ENCODE peak calls at places on chromosomes 2 and 18, in four cellular contexts. B is transverse colon, A is breast epithelium, L is endothelial cell of umbilical vein. D is an unnamed sample.
A peak's percentile ranks its signal among the peaks of the same experiment; 100 is the strongest.

GRCh38 chr2:443754-444153 is 155.9 kb upstream of the ALKAL2 start:
- DNase-seq in A (no peak), L (no peak), B (no peak), D (no peak)

GRCh38 chr2:40668435-40668834 is 216.5 kb upstream of the SLC8A1 start:
- DNase-seq in B (no peak), L (no peak), A (no peak), D (no peak)

GRCh38 chr2:213227458-213227857 is 56.8 kb upstream of the SPAG16 start:
- DNase-seq in A (no peak), B (no peak), L (no peak), D (no peak)

GRCh38 chr2:23622966-23623665 is 238.1 kb downstream of the KLHL29 start:
- DNase-seq in A (no peak), L (no peak), B (no peak), D (no peak)

GRCh38 chr2:147449323-147450080 is 395.3 kb upstream of the ACVR2A start:
- DNase-seq in L (no peak), A (no peak), B (no peak), D (no peak)

GRCh38 chr2:46899053-46899452 is 16.6 kb downstream of the MCFD2 start:
- DNase-seq in L (no peak), B (no peak), A (no peak), D (no peak)

GRCh38 chr18:55415258-55415871 is 172.6 kb downstream of the TCF4 start:
- DNase-seq in L (peak; percentile 90), B (peak; percentile 82), A (peak; percentile 61), D (peak; percentile 82)

GRCh38 chr2:149906871-149907270 is 319.3 kb upstream of the MMADHC start:
- DNase-seq in L (no peak), B (no peak), A (no peak), D (no peak)

GRCh38 chr2:48452108-48452507 is 77.8 kb upstream of the STON1 start:
- DNase-seq in A (no peak), L (no peak), B (no peak), D (no peak)

GRCh38 chr2:232894251-232894650 is 24.2 kb downstream of the SNORC start:
- DNase-seq in A (no peak), B (no peak), L (no peak), D (no peak)

GRCh38 chr2:47064076-47064475 is 91.0 kb downstream of the STPG4 start:
- DNase-seq in A (no peak), L (no peak), B (no peak), D (no peak)

GRCh38 chr2:172986040-172986439 is 89.6 kb upstream of the MAP3K20 start:
- DNase-seq in B (no peak), L (peak; percentile 61), A (no peak), D (no peak)

GRCh38 chr2:172991036-172991435 is 84.6 kb upstream of the MAP3K20 start:
- DNase-seq in B (no peak), L (peak; percentile 31), A (no peak), D (no peak)

GRCh38 chr2:172988728-172989127 is 86.9 kb upstream of the MAP3K20 start:
- DNase-seq in A (no peak), B (no peak), L (no peak), D (no peak)

DNA sequence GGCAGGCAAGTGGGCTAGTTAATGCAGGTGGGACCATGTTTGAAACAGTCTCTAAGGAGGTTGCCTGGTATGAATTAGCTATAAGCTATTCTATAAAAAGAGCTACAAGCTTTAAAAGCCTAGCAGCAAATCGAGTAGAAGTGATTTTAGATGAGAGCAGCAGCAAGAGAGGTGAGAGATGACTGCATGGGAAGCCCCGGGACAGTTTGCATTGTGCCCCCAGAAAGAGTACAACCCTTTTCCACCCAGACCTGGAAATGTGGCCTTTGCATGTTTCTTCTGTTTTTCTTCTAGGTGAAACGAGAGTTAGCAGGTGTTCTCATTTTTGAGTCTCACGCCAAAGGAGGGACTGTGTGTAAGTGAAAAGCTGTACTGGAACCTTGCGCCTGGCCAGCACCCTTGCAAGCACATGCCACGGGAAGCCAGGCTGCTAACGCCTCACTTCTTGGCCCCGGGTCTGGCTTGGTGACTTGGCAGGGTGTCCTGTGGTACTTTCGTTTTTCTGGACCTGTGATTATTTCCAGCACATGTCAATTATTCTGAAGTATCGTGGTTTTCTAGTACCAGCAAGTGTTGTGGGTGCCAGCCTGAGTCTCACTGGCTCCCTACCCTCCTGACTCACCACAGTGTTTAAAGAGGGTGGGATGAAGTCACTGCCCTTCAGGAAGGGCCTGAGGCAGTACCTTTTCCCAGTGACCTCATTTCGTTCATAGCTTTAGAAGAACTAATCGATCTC is 90.3 kb upstream of the MAP3K20 start:
- DNase-seq in L (peak; percentile 58), B (no peak), A (no peak), D (no peak)
- H3K4me3 ChIP-seq in L (no peak overlapping the region), B (no peak overlapping the region), A (no peak overlapping the region), D (no peak overlapping the region)

GRCh38 chr18:79964330-79965118 is at the start of gene HSBP1L1:
- DNase-seq in L (peak; percentile 40), B (peak; percentile 84), A (peak; percentile 70), D (peak; percentile 56)
- TF ChIP-seq POLR2AphosphoS5 in L (no peak), B (no peak), A (peak; percentile 16), D (peak; percentile 15)

DNA sequence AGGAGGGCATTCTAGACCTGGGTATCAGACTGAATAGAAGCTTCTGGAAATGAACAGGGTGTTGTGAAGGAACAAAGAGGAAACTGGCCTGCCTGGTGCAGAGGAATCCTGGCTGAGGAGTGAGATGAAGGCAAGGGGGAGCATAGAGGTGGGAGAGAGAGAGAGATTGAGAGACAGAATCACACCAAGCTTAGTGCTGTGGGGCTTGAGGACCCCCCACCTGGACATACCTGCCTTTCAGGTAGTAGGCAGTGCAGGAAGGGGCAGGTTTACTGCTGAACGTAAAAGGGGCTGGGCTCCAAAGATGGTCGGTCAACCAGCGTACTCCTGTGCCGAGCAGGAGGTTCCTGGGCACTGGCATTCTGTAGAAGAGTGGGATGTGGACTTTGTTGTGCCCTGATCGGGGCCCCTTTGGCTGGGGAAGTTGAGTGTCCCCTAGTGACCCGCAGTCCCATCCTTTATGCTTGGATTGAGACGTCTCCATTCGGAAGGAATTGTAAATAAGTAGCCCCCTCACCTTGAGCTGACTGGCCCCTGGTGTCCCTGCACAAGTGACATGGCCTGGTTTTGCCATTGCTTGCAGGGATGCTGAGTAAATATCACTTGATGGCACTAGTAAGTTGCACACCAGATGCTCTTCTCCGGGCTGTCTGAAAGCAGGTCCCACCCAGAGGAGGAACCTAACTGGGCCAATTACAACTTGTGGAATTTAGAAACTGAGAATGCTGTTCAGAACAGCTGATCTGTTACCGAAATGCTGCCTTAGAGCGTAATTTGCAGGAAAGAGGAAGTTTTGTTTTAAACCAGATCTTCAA is 1.4 kb downstream of the UBE2F start:
- DNase-seq in A (no peak), B (peak; percentile 40), L (peak; percentile 17), D (peak; percentile 25)
- TF ChIP-seq POLR2A in A (no peak), B (no peak), L (peak; percentile 14), D (no peak)

GRCh38 chr18:74425161-74425560 is 31.9 kb downstream of the DIPK1C start:
- DNase-seq in L (no peak), B (no peak), A (no peak), D (no peak)
- H3K4me3 ChIP-seq in L (no peak overlapping the region), B (no peak overlapping the region), A (no peak overlapping the region), D (no peak overlapping the region)

GRCh38 chr2:157427003-157427921 is 16.6 kb downstream of the CYTIP start:
- DNase-seq in B (no peak), L (no peak), A (no peak), D (no peak)
- TF ChIP-seq POLR2AphosphoS5 in B (no peak), L (no peak), A (no peak), D (no peak)

GRCh38 chr2:54635554-54636152 is 87.8 kb upstream of the EML6 start:
- DNase-seq in A (no peak), B (no peak), L (peak; percentile 27), D (no peak)

GRCh38 chr2:54632733-54633692 is 90.4 kb upstream of the EML6 start:
- DNase-seq in L (peak; percentile 79), A (no peak), B (no peak), D (no peak)

GRCh38 chr2:54636425-54637139 is 86.9 kb upstream of the EML6 start:
- DNase-seq in B (no peak), L (no peak), A (no peak), D (no peak)

GRCh38 chr2:54634012-54634411 is 89.5 kb upstream of the EML6 start:
- DNase-seq in L (peak; percentile 21), B (no peak), A (no peak), D (no peak)

GRCh38 chr2:54634564-54635511 is 88.6 kb upstream of the EML6 start:
- DNase-seq in B (peak; percentile 22), L (peak; percentile 92), A (peak; percentile 52), D (no peak)
- TF ChIP-seq POLR2A in B (no peak), L (no peak), A (no peak), D (no peak)

GRCh38 chr2:240928476-240929363 is 22.6 kb downstream of the CROCC2 start:
- DNase-seq in L (no peak), A (peak; percentile 5), B (no peak), D (no peak)

GRCh38 chr2:240925576-240926515 is 19.7 kb downstream of the CROCC2 start:
- DNase-seq in L (no peak), A (no peak), B (peak; percentile 7), D (no peak)

GRCh38 chr2:240925191-240925575 is 19.0 kb downstream of the CROCC2 start:
- DNase-seq in A (no peak), L (no peak), B (peak; percentile 2), D (no peak)

GRCh38 chr2:240927390-240927781 is 21.2 kb downstream of the CROCC2 start:
- DNase-seq in B (no peak), A (no peak), L (no peak), D (no peak)

GRCh38 chr2:240926516-240927389 is 20.6 kb downstream of the CROCC2 start:
- DNase-seq in B (peak; percentile 8), L (no peak), A (no peak), D (no peak)
- H3K4me3 ChIP-seq in B (no peak overlapping the region), L (no peak overlapping the region), A (no peak overlapping the region), D (no peak overlapping the region)

DNA sequence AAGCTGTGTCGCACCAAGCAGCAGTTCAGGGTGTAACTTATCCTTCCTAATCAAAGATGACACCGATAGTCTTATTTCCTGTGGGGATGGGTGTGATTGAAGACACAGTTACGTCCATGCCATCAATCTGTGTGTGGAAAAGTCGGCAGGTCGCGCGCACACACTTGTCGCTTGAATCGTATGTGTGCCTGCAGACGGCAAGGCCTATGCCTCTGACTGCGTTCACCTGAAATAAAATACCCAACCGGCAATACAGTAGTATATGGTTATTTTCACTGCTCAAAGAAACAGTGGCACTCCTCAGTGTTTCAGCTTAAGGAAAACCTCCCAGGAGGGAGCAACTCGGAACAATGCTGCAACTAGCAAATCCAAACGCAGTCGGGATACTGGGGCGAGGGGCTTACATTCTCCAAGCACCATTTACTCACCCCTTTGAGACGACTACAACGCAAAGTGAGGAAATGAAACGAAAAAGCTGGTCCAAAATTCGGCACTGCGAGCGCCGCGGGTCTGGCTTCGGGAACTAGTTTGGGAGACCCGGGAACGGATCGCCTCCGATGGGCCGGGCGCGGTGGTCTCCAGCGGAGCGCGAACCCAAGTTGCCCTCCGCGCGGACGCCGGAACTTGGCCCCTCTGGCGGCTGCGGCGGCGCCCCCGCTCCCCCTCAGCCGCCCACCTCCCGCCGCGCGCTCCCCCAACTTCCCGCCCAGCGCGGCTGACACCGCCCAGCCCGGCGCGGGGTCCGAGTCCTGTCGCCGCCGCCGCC is 680 bp downstream of the PRKD3 start:
- DNase-seq in A (no peak), B (peak; percentile 47), L (peak; percentile 71), D (peak; percentile 46)
- TF ChIP-seq POLR2AphosphoS5 in A (no peak), B (no peak), L (no peak), D (peak; percentile 42)

D was measured in prostate gland.